ENCODE peak calls at places on chromosome 2, in six cellular contexts. Q is activated T-cell treated with anti-CD3 and anti-CD28 coated beads for 1 hour, L is AG09319, N is non-pigmented ciliary epithelial cell, S is hypothalamus, I is sigmoid colon. F is an unnamed sample.
A peak's percentile ranks its signal among the peaks of the same experiment; 100 is the strongest.

GRCh38 chr2:72350852-72351251 is 203.2 kb upstream of the CYP26B1 start:
- DNase-seq in I (no peak), S (no peak), N (no peak), Q (no peak), L (no peak), F (no peak)

GRCh38 chr2:189074496-189074895 is 100.3 kb downstream of the COL3A1 start:
- DNase-seq in L (no peak), I (no peak), Q (no peak), S (no peak), N (no peak), F (no peak)

GRCh38 chr2:240919161-240919781 is 13.1 kb downstream of the CROCC2 start:
- DNase-seq in I (peak; percentile 45), S (no peak), L (no peak), N (no peak), Q (no peak), F (peak; percentile 60)

GRCh38 chr2:10721344-10722251 is at the start of gene ATP6V1C2:
- DNase-seq in N (no peak), S (no peak), I (no peak), Q (no peak), L (no peak), F (peak; percentile 82)

GRCh38 chr2:26355038-26355995 is 8.7 kb upstream of the ADGRF3 start:
- DNase-seq in I (no peak), N (peak; percentile 94), L (peak; percentile 81), S (no peak), Q (no peak), F (no peak)

GRCh38 chr2:158487419-158487818 is 30.7 kb downstream of the PKP4 start:
- DNase-seq in N (no peak), Q (no peak), S (no peak), L (peak; percentile 38), I (no peak), F (no peak)

GRCh38 chr2:119544075-119545031 is at the start of gene CFAP221:
- DNase-seq in Q (peak; percentile 5), N (peak; percentile 9), S (peak; percentile 81), I (no peak), L (no peak), F (peak; percentile 93)

GRCh38 chr2:21559354-21559753 is 435.6 kb downstream of the TDRD15 start:
- DNase-seq in S (no peak), N (no peak), I (no peak), L (no peak), Q (no peak), F (no peak)

GRCh38 chr2:240655931-240656886 is 26.5 kb downstream of the AQP12B start:
- DNase-seq in I (peak; percentile 36), Q (no peak), S (no peak), L (no peak), N (peak; percentile 11), F (no peak)

GRCh38 chr2:235605999-235606715 is 112.3 kb downstream of the AGAP1 start:
- DNase-seq in L (peak; percentile 22), S (no peak), N (no peak), I (no peak), Q (no peak), F (no peak)

GRCh38 chr2:1690056-1690775 is 54.1 kb downstream of the PXDN start:
- DNase-seq in L (no peak), Q (no peak), N (no peak), I (no peak), S (no peak), F (peak; percentile 55)

GRCh38 chr2:96470636-96471035 is 34.5 kb downstream of the NEURL3 start:
- DNase-seq in L (no peak), S (peak; percentile 14), I (no peak), N (no peak), Q (peak; percentile 47), F (peak; percentile 77)

GRCh38 chr2:121902171-121902591 is 146.7 kb downstream of the TSN start:
- DNase-seq in S (no peak), L (no peak), Q (no peak), I (no peak), N (no peak), F (no peak)

GRCh38 chr2:117359266-117359970 is 455.1 kb upstream of the DDX18 start:
- DNase-seq in N (no peak), S (no peak), L (no peak), Q (no peak), I (no peak), F (no peak)

GRCh38 chr2:128768066-128768465 is 449.4 kb upstream of the HS6ST1 start:
- DNase-seq in N (no peak), Q (no peak), S (no peak), I (no peak), L (no peak), F (no peak)

GRCh38 chr2:73981081-73981968 is 3.4 kb upstream of the TET3 start:
- DNase-seq in N (no peak), S (no peak), L (no peak), I (peak; percentile 68), Q (no peak), F (peak; percentile 84)

GRCh38 chr2:70960833-70961647 is 17.4 kb upstream of the ANKRD53 start:
- DNase-seq in S (no peak), L (no peak), I (no peak), Q (no peak), N (no peak), F (peak; percentile 60)

GRCh38 chr2:46297546-46298271 is 502 bp downstream of the EPAS1 start:
- DNase-seq in L (no peak), N (no peak), Q (peak; percentile 74), I (peak; percentile 75), S (no peak), F (peak; percentile 96)

GRCh38 chr2:64945973-64946736 is 43.0 kb upstream of the SLC1A4 start:
- DNase-seq in L (no peak), N (no peak), S (peak; percentile 18), I (no peak), Q (peak; percentile 29), F (peak; percentile 69)

GRCh38 chr2:218436992-218437391 is 18.1 kb downstream of the VIL1 start:
- DNase-seq in Q (no peak), I (peak; percentile 41), N (no peak), S (no peak), L (no peak), F (peak; percentile 37)

GRCh38 chr2:241304039-241304670 is 11.3 kb downstream of the HDLBP start:
- DNase-seq in I (no peak), Q (no peak), S (no peak), L (no peak), N (no peak), F (no peak)

GRCh38 chr2:134228493-134228903 is 25.4 kb upstream of the MGAT5 start:
- DNase-seq in N (no peak), I (no peak), S (no peak), Q (no peak), L (no peak), F (no peak)

GRCh38 chr2:232336241-232336736 is 42.3 kb upstream of the ALPP start:
- DNase-seq in L (no peak), S (no peak), Q (no peak), I (peak; percentile 50), N (no peak), F (peak; percentile 51)

GRCh38 chr2:181326605-181327004 is 130.6 kb upstream of the ITGA4 start:
- DNase-seq in L (no peak), N (no peak), Q (no peak), I (no peak), S (no peak), F (no peak)

GRCh38 chr2:128686498-128686861 is 367.8 kb upstream of the HS6ST1 start:
- DNase-seq in I (no peak), S (no peak), L (no peak), N (no peak), Q (no peak), F (no peak)

F was measured in upper lobe of right lung.